ENCODE peak calls at places on chromosomes 1 and 21, in eight cellular contexts. One of them, this sample, is unnamed.

GRCh38 chr1:224700915-224701531 is 84.9 kb downstream of the CNIH3 start:
- DNase-seq in M059J: no peak
- DNase-seq in ELF-1: peak; percentile 74
- DNase-seq in astrocyte of the spinal cord: no peak
- DNase-seq in activated CD4-positive, alpha-beta T cell treated with anti-CD3 and anti-CD28 coated beads, Interleukin-2, amount 50 U/mL, for 1 hour: no peak
- DNase-seq in Daoy: peak; percentile 50
- DNase-seq in EL: peak; percentile 30
- DNase-seq in NCI-H748 treated with DMSO at 0.1 percent for 48 hours: no peak
- DNase-seq in this sample: no peak

GRCh38 chr1:245860681-245861552 is 646.2 kb downstream of the SMYD3 start:
- DNase-seq in EL: peak; percentile 23
- DNase-seq in Daoy: no peak
- DNase-seq in NCI-H748 treated with DMSO at 0.1 percent for 48 hours: no peak
- DNase-seq in astrocyte of the spinal cord: peak; percentile 86
- DNase-seq in ELF-1: no peak
- DNase-seq in M059J: peak; percentile 26
- DNase-seq in activated CD4-positive, alpha-beta T cell treated with anti-CD3 and anti-CD28 coated beads, Interleukin-2, amount 50 U/mL, for 1 hour: no peak
- DNase-seq in this sample: no peak

GRCh38 chr1:66729130-66729922 is 22.9 kb upstream of the DYNLT5 start:
- DNase-seq in astrocyte of the spinal cord: no peak
- DNase-seq in NCI-H748 treated with DMSO at 0.1 percent for 48 hours: no peak
- DNase-seq in M059J: no peak
- DNase-seq in EL: no peak
- DNase-seq in activated CD4-positive, alpha-beta T cell treated with anti-CD3 and anti-CD28 coated beads, Interleukin-2, amount 50 U/mL, for 1 hour: no peak
- DNase-seq in ELF-1: no peak
- DNase-seq in Daoy: no peak
- DNase-seq in this sample: no peak

GRCh38 chr1:231058416-231059109 is 18.5 kb upstream of the FAM89A start:
- DNase-seq in NCI-H748 treated with DMSO at 0.1 percent for 48 hours: no peak
- DNase-seq in astrocyte of the spinal cord: no peak
- DNase-seq in EL: no peak
- DNase-seq in Daoy: no peak
- DNase-seq in M059J: no peak
- DNase-seq in activated CD4-positive, alpha-beta T cell treated with anti-CD3 and anti-CD28 coated beads, Interleukin-2, amount 50 U/mL, for 1 hour: no peak
- DNase-seq in ELF-1: peak; percentile 58
- DNase-seq in this sample: peak; percentile 80

GRCh38 chr21:43733529-43734071 is 14.7 kb downstream of the PDXK start:
- DNase-seq in ELF-1: no peak
- DNase-seq in activated CD4-positive, alpha-beta T cell treated with anti-CD3 and anti-CD28 coated beads, Interleukin-2, amount 50 U/mL, for 1 hour: no peak
- DNase-seq in Daoy: peak; percentile 92
- DNase-seq in NCI-H748 treated with DMSO at 0.1 percent for 48 hours: no peak
- DNase-seq in EL: peak; percentile 31
- DNase-seq in astrocyte of the spinal cord: peak; percentile 59
- DNase-seq in M059J: no peak
- DNase-seq in this sample: no peak

GRCh38 chr1:3247521-3248031 is 178.6 kb downstream of the PRDM16 start:
- DNase-seq in activated CD4-positive, alpha-beta T cell treated with anti-CD3 and anti-CD28 coated beads, Interleukin-2, amount 50 U/mL, for 1 hour: no peak
- DNase-seq in astrocyte of the spinal cord: no peak
- DNase-seq in M059J: no peak
- DNase-seq in EL: no peak
- DNase-seq in ELF-1: peak; percentile 62
- DNase-seq in NCI-H748 treated with DMSO at 0.1 percent for 48 hours: no peak
- DNase-seq in Daoy: no peak
- DNase-seq in this sample: no peak

GRCh38 chr1:214377886-214378285 is 96.9 kb downstream of the SMYD2 start:
- DNase-seq in EL: peak; percentile 88
- DNase-seq in M059J: peak; percentile 93
- DNase-seq in ELF-1: peak; percentile 19
- DNase-seq in Daoy: peak; percentile 70
- DNase-seq in NCI-H748 treated with DMSO at 0.1 percent for 48 hours: no peak
- DNase-seq in astrocyte of the spinal cord: peak; percentile 47
- DNase-seq in activated CD4-positive, alpha-beta T cell treated with anti-CD3 and anti-CD28 coated beads, Interleukin-2, amount 50 U/mL, for 1 hour: no peak
- DNase-seq in this sample: no peak

GRCh38 chr1:86741947-86742572 is 37.7 kb downstream of the SH3GLB1 start:
- DNase-seq in astrocyte of the spinal cord: peak; percentile 31
- DNase-seq in activated CD4-positive, alpha-beta T cell treated with anti-CD3 and anti-CD28 coated beads, Interleukin-2, amount 50 U/mL, for 1 hour: peak; percentile 39
- DNase-seq in EL: peak; percentile 32
- DNase-seq in NCI-H748 treated with DMSO at 0.1 percent for 48 hours: peak; percentile 33
- DNase-seq in M059J: peak; percentile 27
- DNase-seq in ELF-1: no peak
- DNase-seq in Daoy: peak; percentile 42
- DNase-seq in this sample: no peak

GRCh38 chr1:14498839-14499238 is 99.6 kb upstream of the KAZN start:
- DNase-seq in Daoy: no peak
- DNase-seq in activated CD4-positive, alpha-beta T cell treated with anti-CD3 and anti-CD28 coated beads, Interleukin-2, amount 50 U/mL, for 1 hour: no peak
- DNase-seq in NCI-H748 treated with DMSO at 0.1 percent for 48 hours: peak; percentile 11
- DNase-seq in M059J: no peak
- DNase-seq in astrocyte of the spinal cord: no peak
- DNase-seq in ELF-1: no peak
- DNase-seq in EL: no peak
- DNase-seq in this sample: no peak

GRCh38 chr1:9388628-9389184 is 96.0 kb downstream of the SPSB1 start:
- DNase-seq in Daoy: peak; percentile 68
- DNase-seq in M059J: peak; percentile 59
- DNase-seq in NCI-H748 treated with DMSO at 0.1 percent for 48 hours: no peak
- DNase-seq in astrocyte of the spinal cord: peak; percentile 52
- DNase-seq in EL: peak; percentile 48
- DNase-seq in ELF-1: peak; percentile 66
- DNase-seq in activated CD4-positive, alpha-beta T cell treated with anti-CD3 and anti-CD28 coated beads, Interleukin-2, amount 50 U/mL, for 1 hour: no peak
- DNase-seq in this sample: no peak

GRCh38 chr1:23651069-23651808 is 40.4 kb upstream of the RPL11 start:
- DNase-seq in M059J: peak; percentile 75
- DNase-seq in astrocyte of the spinal cord: no peak
- DNase-seq in NCI-H748 treated with DMSO at 0.1 percent for 48 hours: no peak
- DNase-seq in EL: peak; percentile 66
- DNase-seq in Daoy: peak; percentile 56
- DNase-seq in ELF-1: peak; percentile 84
- DNase-seq in activated CD4-positive, alpha-beta T cell treated with anti-CD3 and anti-CD28 coated beads, Interleukin-2, amount 50 U/mL, for 1 hour: no peak
- DNase-seq in this sample: no peak

GRCh38 chr1:39720094-39720999 is 18.3 kb upstream of the PPIE start:
- DNase-seq in M059J: peak; percentile 68
- DNase-seq in ELF-1: no peak
- DNase-seq in EL: peak; percentile 67
- DNase-seq in astrocyte of the spinal cord: peak; percentile 63
- DNase-seq in activated CD4-positive, alpha-beta T cell treated with anti-CD3 and anti-CD28 coated beads, Interleukin-2, amount 50 U/mL, for 1 hour: no peak
- DNase-seq in Daoy: peak; percentile 32
- DNase-seq in NCI-H748 treated with DMSO at 0.1 percent for 48 hours: peak; percentile 100
- DNase-seq in this sample: no peak

GRCh38 chr1:197029749-197030148 is 37.3 kb downstream of the F13B start:
- DNase-seq in EL: no peak
- DNase-seq in NCI-H748 treated with DMSO at 0.1 percent for 48 hours: no peak
- DNase-seq in M059J: no peak
- DNase-seq in activated CD4-positive, alpha-beta T cell treated with anti-CD3 and anti-CD28 coated beads, Interleukin-2, amount 50 U/mL, for 1 hour: no peak
- DNase-seq in Daoy: no peak
- DNase-seq in ELF-1: no peak
- DNase-seq in astrocyte of the spinal cord: no peak
- DNase-seq in this sample: no peak

GRCh38 chr21:36065497-36066036 is 4.3 kb upstream of the CBR1 start:
- DNase-seq in ELF-1: no peak
- DNase-seq in Daoy: peak; percentile 80
- DNase-seq in NCI-H748 treated with DMSO at 0.1 percent for 48 hours: no peak
- DNase-seq in M059J: peak; percentile 87
- DNase-seq in EL: peak; percentile 70
- DNase-seq in astrocyte of the spinal cord: peak; percentile 57
- DNase-seq in activated CD4-positive, alpha-beta T cell treated with anti-CD3 and anti-CD28 coated beads, Interleukin-2, amount 50 U/mL, for 1 hour: no peak
- DNase-seq in this sample: no peak

GRCh38 chr1:150567717-150568561 is 11.5 kb downstream of the MCL1 start:
- DNase-seq in activated CD4-positive, alpha-beta T cell treated with anti-CD3 and anti-CD28 coated beads, Interleukin-2, amount 50 U/mL, for 1 hour: no peak
- DNase-seq in NCI-H748 treated with DMSO at 0.1 percent for 48 hours: no peak
- DNase-seq in astrocyte of the spinal cord: peak; percentile 99
- DNase-seq in EL: peak; percentile 99
- DNase-seq in Daoy: peak; percentile 96
- DNase-seq in ELF-1: peak; percentile 98
- DNase-seq in M059J: peak; percentile 98
- DNase-seq in this sample: peak; percentile 95

GRCh38 chr1:228898582-228898992 is 163.3 kb downstream of the RHOU start:
- DNase-seq in Daoy: no peak
- DNase-seq in activated CD4-positive, alpha-beta T cell treated with anti-CD3 and anti-CD28 coated beads, Interleukin-2, amount 50 U/mL, for 1 hour: no peak
- DNase-seq in EL: no peak
- DNase-seq in NCI-H748 treated with DMSO at 0.1 percent for 48 hours: no peak
- DNase-seq in astrocyte of the spinal cord: no peak
- DNase-seq in ELF-1: no peak
- DNase-seq in M059J: no peak
- DNase-seq in this sample: no peak

GRCh38 chr1:56029329-56030003 is 549.9 kb downstream of the PLPP3 start:
- DNase-seq in activated CD4-positive, alpha-beta T cell treated with anti-CD3 and anti-CD28 coated beads, Interleukin-2, amount 50 U/mL, for 1 hour: no peak
- DNase-seq in ELF-1: no peak
- DNase-seq in EL: no peak
- DNase-seq in M059J: peak; percentile 19
- DNase-seq in Daoy: no peak
- DNase-seq in astrocyte of the spinal cord: no peak
- DNase-seq in NCI-H748 treated with DMSO at 0.1 percent for 48 hours: peak; percentile 8
- DNase-seq in this sample: no peak

GRCh38 chr1:207962716-207963428 is 51.9 kb upstream of the CD34 start:
- DNase-seq in M059J: no peak
- DNase-seq in EL: peak; percentile 25
- DNase-seq in ELF-1: peak; percentile 83
- DNase-seq in astrocyte of the spinal cord: peak; percentile 26
- DNase-seq in Daoy: no peak
- DNase-seq in activated CD4-positive, alpha-beta T cell treated with anti-CD3 and anti-CD28 coated beads, Interleukin-2, amount 50 U/mL, for 1 hour: peak; percentile 13
- DNase-seq in NCI-H748 treated with DMSO at 0.1 percent for 48 hours: no peak
- DNase-seq in this sample: peak; percentile 81

GRCh38 chr1:27391511-27392095 is 819 bp upstream of the GPR3 start:
- DNase-seq in Daoy: peak; percentile 48
- DNase-seq in EL: peak; percentile 57
- DNase-seq in activated CD4-positive, alpha-beta T cell treated with anti-CD3 and anti-CD28 coated beads, Interleukin-2, amount 50 U/mL, for 1 hour: peak; percentile 13
- DNase-seq in M059J: peak; percentile 58
- DNase-seq in astrocyte of the spinal cord: no peak
- DNase-seq in NCI-H748 treated with DMSO at 0.1 percent for 48 hours: no peak
- DNase-seq in ELF-1: no peak
- DNase-seq in this sample: peak; percentile 86

GRCh38 chr1:182395911-182396310 is 4.3 kb upstream of the GLUL start:
- DNase-seq in EL: no peak
- DNase-seq in Daoy: no peak
- DNase-seq in M059J: no peak
- DNase-seq in astrocyte of the spinal cord: no peak
- DNase-seq in ELF-1: no peak
- DNase-seq in NCI-H748 treated with DMSO at 0.1 percent for 48 hours: no peak
- DNase-seq in activated CD4-positive, alpha-beta T cell treated with anti-CD3 and anti-CD28 coated beads, Interleukin-2, amount 50 U/mL, for 1 hour: no peak
- DNase-seq in this sample: no peak

GRCh38 chr21:40404319-40404906 is 442.5 kb downstream of the DSCAM start:
- DNase-seq in astrocyte of the spinal cord: peak; percentile 3
- DNase-seq in M059J: no peak
- DNase-seq in Daoy: no peak
- DNase-seq in EL: no peak
- DNase-seq in activated CD4-positive, alpha-beta T cell treated with anti-CD3 and anti-CD28 coated beads, Interleukin-2, amount 50 U/mL, for 1 hour: no peak
- DNase-seq in ELF-1: no peak
- DNase-seq in NCI-H748 treated with DMSO at 0.1 percent for 48 hours: peak; percentile 82
- DNase-seq in this sample: no peak

GRCh38 chr1:22628698-22629444 is 7.6 kb upstream of the C1QA start:
- DNase-seq in astrocyte of the spinal cord: no peak
- DNase-seq in ELF-1: peak; percentile 70
- DNase-seq in M059J: no peak
- DNase-seq in EL: no peak
- DNase-seq in NCI-H748 treated with DMSO at 0.1 percent for 48 hours: no peak
- DNase-seq in activated CD4-positive, alpha-beta T cell treated with anti-CD3 and anti-CD28 coated beads, Interleukin-2, amount 50 U/mL, for 1 hour: no peak
- DNase-seq in Daoy: no peak
- DNase-seq in this sample: no peak

GRCh38 chr21:29114765-29115164 is 15.7 kb upstream of the MAP3K7CL start:
- DNase-seq in EL: peak; percentile 95
- DNase-seq in M059J: peak; percentile 96
- DNase-seq in NCI-H748 treated with DMSO at 0.1 percent for 48 hours: no peak
- DNase-seq in activated CD4-positive, alpha-beta T cell treated with anti-CD3 and anti-CD28 coated beads, Interleukin-2, amount 50 U/mL, for 1 hour: no peak
- DNase-seq in Daoy: peak; percentile 75
- DNase-seq in ELF-1: peak; percentile 91
- DNase-seq in astrocyte of the spinal cord: peak; percentile 98
- DNase-seq in this sample: no peak

This sample was measured in kidney.